ENCODE peak calls at places on chromosomes 1 and 21, in six cellular contexts. One of them, this sample, is unnamed.
A peak's percentile ranks its signal among the peaks of the same experiment; 100 is the strongest.

GRCh38 chr1:16978589-16979474 is 1.6 kb downstream of the MFAP2 start:
- DNase-seq in PC-3: no peak
- DNase-seq in SK-N-SH: peak; percentile 96
- DNase-seq in neural progenitor cell: peak; percentile 23
- DNase-seq in MM.1S: no peak
- DNase-seq in HCT116: no peak
- DNase-seq in this sample: peak; percentile 96

GRCh38 chr21:27424601-27425000 is 457.7 kb upstream of the ADAMTS5 start:
- DNase-seq in neural progenitor cell: no peak
- DNase-seq in MM.1S: no peak
- DNase-seq in SK-N-SH: no peak
- DNase-seq in PC-3: no peak
- DNase-seq in HCT116: no peak
- DNase-seq in this sample: peak; percentile 50

GRCh38 chr1:172653015-172653709 is 5.7 kb upstream of the FASLG start:
- DNase-seq in MM.1S: no peak
- DNase-seq in neural progenitor cell: no peak
- DNase-seq in PC-3: peak; percentile 60
- DNase-seq in HCT116: no peak
- DNase-seq in SK-N-SH: no peak
- DNase-seq in this sample: peak; percentile 16

GRCh38 chr1:54643736-54644135 is 2.1 kb downstream of the MROH7 start:
- DNase-seq in MM.1S: no peak
- DNase-seq in neural progenitor cell: no peak
- DNase-seq in HCT116: no peak
- DNase-seq in SK-N-SH: no peak
- DNase-seq in PC-3: no peak
- DNase-seq in this sample: peak; percentile 15

GRCh38 chr1:32681501-32681900 is 21.1 kb downstream of the SYNC start:
- DNase-seq in PC-3: no peak
- DNase-seq in SK-N-SH: no peak
- DNase-seq in MM.1S: no peak
- DNase-seq in HCT116: no peak
- DNase-seq in neural progenitor cell: no peak
- DNase-seq in this sample: no peak

GRCh38 chr21:46619846-46620245 is 15.0 kb upstream of the S100B start:
- DNase-seq in neural progenitor cell: no peak
- DNase-seq in SK-N-SH: no peak
- DNase-seq in HCT116: no peak
- DNase-seq in PC-3: no peak
- DNase-seq in MM.1S: no peak
- DNase-seq in this sample: peak; percentile 14

GRCh38 chr1:10759413-10760200 is 36.8 kb downstream of the CASZ1 start:
- DNase-seq in MM.1S: no peak
- DNase-seq in neural progenitor cell: no peak
- DNase-seq in PC-3: peak; percentile 25
- DNase-seq in HCT116: no peak
- DNase-seq in SK-N-SH: no peak
- DNase-seq in this sample: no peak

GRCh38 chr1:159992161-159992560 is 38.1 kb upstream of the SLAMF9 start:
- DNase-seq in PC-3: no peak
- DNase-seq in MM.1S: no peak
- DNase-seq in neural progenitor cell: peak; percentile 37
- DNase-seq in HCT116: no peak
- DNase-seq in SK-N-SH: no peak
- DNase-seq in this sample: peak; percentile 9

GRCh38 chr1:202703191-202703590 is 7.1 kb downstream of the SYT2 start:
- DNase-seq in MM.1S: no peak
- DNase-seq in SK-N-SH: no peak
- DNase-seq in PC-3: no peak
- DNase-seq in neural progenitor cell: no peak
- DNase-seq in HCT116: no peak
- DNase-seq in this sample: no peak

GRCh38 chr1:246372502-246372901 is 134.6 kb downstream of the SMYD3 start:
- DNase-seq in PC-3: no peak
- DNase-seq in neural progenitor cell: peak; percentile 9
- DNase-seq in HCT116: no peak
- DNase-seq in MM.1S: no peak
- DNase-seq in SK-N-SH: no peak
- DNase-seq in this sample: no peak

GRCh38 chr1:7873801-7874795 is 21.2 kb upstream of the UTS2 start:
- DNase-seq in MM.1S: no peak
- DNase-seq in neural progenitor cell: no peak
- DNase-seq in HCT116: no peak
- DNase-seq in PC-3: no peak
- DNase-seq in SK-N-SH: no peak
- DNase-seq in this sample: no peak

GRCh38 chr1:15836772-15837669 is 10.5 kb upstream of the SPEN start:
- DNase-seq in neural progenitor cell: peak; percentile 25
- DNase-seq in SK-N-SH: no peak
- DNase-seq in MM.1S: no peak
- DNase-seq in HCT116: no peak
- DNase-seq in PC-3: no peak
- DNase-seq in this sample: no peak

GRCh38 chr1:58584082-58584895 is 7.2 kb upstream of the TACSTD2 start:
- DNase-seq in PC-3: peak; percentile 94
- DNase-seq in SK-N-SH: no peak
- DNase-seq in neural progenitor cell: no peak
- DNase-seq in HCT116: peak; percentile 87
- DNase-seq in MM.1S: peak; percentile 36
- DNase-seq in this sample: peak; percentile 96

GRCh38 chr1:30868833-30869435 is 39.6 kb downstream of the SDC3 start:
- DNase-seq in HCT116: no peak
- DNase-seq in SK-N-SH: no peak
- DNase-seq in PC-3: no peak
- DNase-seq in neural progenitor cell: no peak
- DNase-seq in MM.1S: no peak
- DNase-seq in this sample: no peak

GRCh38 chr21:31337086-31337485 is 7.0 kb downstream of the TIAM1 start:
- DNase-seq in PC-3: no peak
- DNase-seq in neural progenitor cell: no peak
- DNase-seq in HCT116: no peak
- DNase-seq in MM.1S: no peak
- DNase-seq in SK-N-SH: no peak
- DNase-seq in this sample: no peak

GRCh38 chr1:21669287-21670058 is at the start of gene RAP1GAP:
- DNase-seq in SK-N-SH: peak; percentile 86
- DNase-seq in MM.1S: no peak
- DNase-seq in HCT116: no peak
- DNase-seq in neural progenitor cell: peak; percentile 79
- DNase-seq in PC-3: no peak
- DNase-seq in this sample: peak; percentile 46

GRCh38 chr1:212396638-212397037 is 18.0 kb downstream of the PACC1 start:
- DNase-seq in SK-N-SH: no peak
- DNase-seq in HCT116: no peak
- DNase-seq in MM.1S: no peak
- DNase-seq in neural progenitor cell: no peak
- DNase-seq in PC-3: no peak
- DNase-seq in this sample: peak; percentile 9

GRCh38 chr1:173002891-173003582 is 47.7 kb downstream of the TNFSF18 start:
- DNase-seq in MM.1S: no peak
- DNase-seq in HCT116: no peak
- DNase-seq in PC-3: peak; percentile 49
- DNase-seq in SK-N-SH: no peak
- DNase-seq in neural progenitor cell: no peak
- DNase-seq in this sample: peak; percentile 91

DNA sequence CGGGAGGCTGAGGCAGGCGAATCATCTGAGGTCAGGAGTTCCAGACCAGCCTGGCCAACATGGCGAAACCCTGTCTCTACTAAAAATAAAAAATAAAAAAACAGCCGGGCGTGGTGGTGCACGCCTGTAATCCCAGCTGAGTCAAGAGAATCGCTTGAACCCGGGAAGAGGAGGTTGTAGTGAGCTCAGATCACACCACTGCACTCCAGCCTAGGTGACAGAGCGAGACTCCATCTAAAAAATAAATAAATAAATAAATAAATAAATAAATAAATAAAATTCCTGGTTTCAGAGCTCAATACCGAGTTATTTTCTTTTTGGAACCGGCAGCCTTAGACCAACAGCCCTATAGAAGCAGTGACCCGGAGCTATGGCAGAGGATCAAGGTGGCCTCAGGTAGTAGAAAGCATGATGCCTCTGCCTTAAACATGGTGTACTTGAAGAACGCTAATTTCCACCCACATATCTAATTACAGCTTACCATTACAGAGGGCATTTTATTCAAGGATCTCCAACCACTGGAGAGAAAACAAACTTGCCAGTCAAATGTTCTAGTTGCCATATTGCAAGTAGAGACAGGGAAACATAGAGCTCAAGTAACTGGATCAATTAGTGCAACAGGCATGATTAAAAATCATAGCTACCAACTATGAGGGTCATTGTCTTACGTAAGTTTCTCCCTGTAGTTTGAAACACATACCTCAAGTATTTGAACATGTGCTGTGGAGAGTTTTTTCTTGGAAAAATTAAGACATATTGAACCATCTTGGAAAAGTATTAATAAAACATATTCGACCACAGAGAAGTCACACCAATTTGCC is 2.0 kb upstream of the ENAH start:
- DNase-seq in PC-3: peak; percentile 20
- DNase-seq in MM.1S: no peak
- DNase-seq in neural progenitor cell: no peak
- DNase-seq in SK-N-SH: no peak
- DNase-seq in HCT116: no peak
- DNase-seq in this sample: no peak
- H3K9ac ChIP-seq in PC-3: no peak overlapping the region
- H3K9ac ChIP-seq in MM.1S: no peak overlapping the region
- H3K9ac ChIP-seq in neural progenitor cell: no peak overlapping the region
- H3K9ac ChIP-seq in SK-N-SH: peak overlapping the region; percentile 98
- H3K9ac ChIP-seq in HCT116: no peak overlapping the region
- H3K9ac ChIP-seq in this sample: peak overlapping the region; percentile 96

GRCh38 chr1:91021686-91022517 is at the start of gene ZNF644:
- DNase-seq in neural progenitor cell: peak; percentile 94
- DNase-seq in HCT116: peak; percentile 83
- DNase-seq in SK-N-SH: peak; percentile 96
- DNase-seq in PC-3: peak; percentile 89
- DNase-seq in MM.1S: peak; percentile 96
- DNase-seq in this sample: peak; percentile 97

GRCh38 chr1:91022518-91022929 is 689 bp upstream of the ZNF644 start:
- DNase-seq in SK-N-SH: no peak
- DNase-seq in MM.1S: no peak
- DNase-seq in PC-3: no peak
- DNase-seq in HCT116: no peak
- DNase-seq in neural progenitor cell: peak; percentile 13
- DNase-seq in this sample: no peak

GRCh38 chr1:91026777-91027176 is 4.9 kb upstream of the ZNF644 start:
- DNase-seq in neural progenitor cell: no peak
- DNase-seq in SK-N-SH: peak; percentile 30
- DNase-seq in PC-3: peak; percentile 70
- DNase-seq in HCT116: no peak
- DNase-seq in MM.1S: peak; percentile 32
- DNase-seq in this sample: peak; percentile 53

GRCh38 chr1:91024501-91025119 is 2.8 kb upstream of the ZNF644 start:
- DNase-seq in HCT116: no peak
- DNase-seq in PC-3: no peak
- DNase-seq in SK-N-SH: no peak
- DNase-seq in MM.1S: no peak
- DNase-seq in neural progenitor cell: no peak
- DNase-seq in this sample: no peak

DNA sequence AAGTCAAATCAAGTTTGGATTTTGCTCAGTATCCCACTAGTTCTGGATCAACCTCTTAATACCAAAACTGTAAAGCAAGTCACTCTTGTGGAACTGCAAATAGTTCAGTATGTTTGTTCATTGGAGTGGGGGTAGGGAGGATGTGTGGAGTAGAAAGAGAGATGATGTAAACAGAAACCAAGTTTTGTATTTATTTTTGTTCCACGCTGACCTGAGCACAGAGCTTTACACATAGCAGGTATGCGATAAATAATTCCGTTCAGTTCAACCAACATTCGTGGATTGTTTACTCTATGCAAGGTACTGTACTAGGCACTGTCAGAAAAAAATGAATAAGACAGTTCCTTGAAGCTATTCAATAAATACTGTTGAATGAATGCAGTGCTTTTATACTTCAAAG is 4.5 kb upstream of the ZNF644 start:
- DNase-seq in PC-3: peak; percentile 17
- DNase-seq in SK-N-SH: no peak
- DNase-seq in neural progenitor cell: no peak
- DNase-seq in HCT116: no peak
- DNase-seq in MM.1S: peak; percentile 51
- DNase-seq in this sample: no peak
- TF ChIP-seq EZH2phosphoT487 in PC-3: no peak
- TF ChIP-seq EZH2phosphoT487 in SK-N-SH: no peak
- TF ChIP-seq EZH2phosphoT487 in neural progenitor cell: no peak
- TF ChIP-seq EZH2phosphoT487 in HCT116: no peak
- TF ChIP-seq EZH2phosphoT487 in MM.1S: no peak
- TF ChIP-seq EZH2phosphoT487 in this sample: no peak

DNA sequence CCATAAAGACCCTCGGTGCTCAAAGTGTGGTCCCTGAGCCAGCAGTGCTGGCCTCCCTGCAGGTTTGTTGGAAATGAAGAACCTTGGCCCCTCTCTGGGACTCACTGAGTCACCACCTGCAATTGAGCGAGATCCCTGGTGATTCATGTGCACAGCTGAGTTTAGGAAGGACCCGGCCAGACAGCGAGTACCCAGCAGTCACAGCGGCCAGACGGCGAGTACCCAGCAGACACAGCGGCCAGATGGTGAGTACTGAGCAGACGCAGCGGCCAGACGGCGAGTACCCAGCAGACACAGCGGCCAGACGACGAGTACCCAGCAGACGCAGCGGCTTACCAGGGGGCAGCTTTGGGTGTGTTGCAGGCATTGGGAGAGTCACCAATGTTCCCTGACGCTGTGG is 123.8 kb downstream of the PRDM16 start:
- DNase-seq in SK-N-SH: no peak
- DNase-seq in MM.1S: no peak
- DNase-seq in PC-3: peak; percentile 13
- DNase-seq in HCT116: no peak
- DNase-seq in neural progenitor cell: no peak
- DNase-seq in this sample: no peak
- H3K4me1 ChIP-seq in SK-N-SH: no peaks in the 10 kb centered on the region
- H3K4me1 ChIP-seq in MM.1S: no peaks in the 10 kb centered on the region
- H3K4me1 ChIP-seq in PC-3: no peaks in the 10 kb centered on the region
- H3K4me1 ChIP-seq in HCT116: no peaks in the 10 kb centered on the region
- H3K4me1 ChIP-seq in neural progenitor cell: peaks cover 9% of the 10 kb centered on the region
- H3K4me1 ChIP-seq in this sample: no peaks in the 10 kb centered on the region

DNA sequence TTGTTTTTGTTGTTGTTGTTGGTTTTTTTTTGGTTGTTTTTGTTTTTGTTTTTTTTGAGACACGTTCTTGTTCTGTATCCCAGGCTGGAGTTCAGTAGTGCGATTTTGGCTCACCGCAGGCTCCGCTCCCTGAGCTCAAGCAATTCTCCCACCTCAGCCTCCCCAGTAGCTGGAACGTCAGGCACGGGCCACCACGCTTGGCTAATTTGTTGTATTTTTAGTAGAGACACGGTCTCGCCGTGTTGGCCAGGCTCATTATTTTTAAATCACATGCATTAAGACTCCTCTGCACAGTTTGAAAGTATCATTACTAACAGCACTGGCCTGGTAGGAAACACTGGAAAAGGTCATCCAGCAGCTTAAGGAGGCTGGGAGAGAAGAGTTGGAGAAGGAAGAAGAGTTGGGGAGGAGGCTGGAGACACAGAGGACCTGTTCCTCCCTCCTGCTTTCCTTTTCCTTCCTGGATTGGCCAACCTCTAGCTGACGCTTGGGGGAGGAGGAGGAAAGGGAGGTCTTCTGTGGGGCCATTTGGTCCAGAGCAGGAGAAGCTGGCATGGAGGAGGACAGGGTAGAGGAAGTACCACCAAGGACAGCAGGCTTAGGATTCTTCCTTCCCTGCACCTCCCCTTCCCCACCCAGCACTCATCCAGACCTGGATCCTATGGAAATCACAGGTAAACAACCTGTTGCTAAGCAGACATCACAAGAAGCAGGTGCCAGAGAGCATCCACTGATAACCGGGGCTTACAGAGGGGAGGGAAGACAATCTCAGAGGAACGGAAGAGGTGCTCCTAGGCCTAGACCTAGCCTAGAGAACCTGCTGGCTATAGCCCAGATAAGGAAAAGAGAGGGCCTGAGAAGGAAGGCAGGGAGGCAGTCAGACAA is 71.9 kb upstream of the GOLT1A start:
- DNase-seq in SK-N-SH: no peak
- DNase-seq in neural progenitor cell: no peak
- DNase-seq in PC-3: no peak
- DNase-seq in HCT116: no peak
- DNase-seq in MM.1S: no peak
- DNase-seq in this sample: no peak
- H3K9ac ChIP-seq in SK-N-SH: no peak overlapping the region
- H3K9ac ChIP-seq in neural progenitor cell: no peak overlapping the region
- H3K9ac ChIP-seq in PC-3: no peak overlapping the region
- H3K9ac ChIP-seq in HCT116: no peak overlapping the region
- H3K9ac ChIP-seq in MM.1S: no peak overlapping the region
- H3K9ac ChIP-seq in this sample: no peak overlapping the region